ENCODE peak calls at places on chromosome 9, in seven cellular contexts. H is endothelial cell, M is left ventricle myocardium inferior, N is endothelial cell of umbilical vein, P is pancreas, O is AG09309, V is heart right ventricle. E is an unnamed sample.

GRCh38 chr9:82152181-82152580 is 163.6 kb downstream of the SPATA31D1 start:
- DNase-seq in H (no peak), M (no peak), N (no peak), P (no peak), O (no peak), V (no peak), E (no peak)

GRCh38 chr9:17398351-17398750 is 180.5 kb upstream of the SH3GL2 start:
- DNase-seq in H (no peak), M (no peak), N (no peak), P (no peak), O (no peak), V (no peak), E (no peak)

GRCh38 chr9:127877566-127877998 is at the start of gene AK1:
- DNase-seq in H (peak), M (peak), N (peak), P (peak), O (no peak), V (peak), E (no peak)

GRCh38 chr9:91166796-91167366 is 194.8 kb downstream of the AUH start:
- DNase-seq in H (no peak), M (no peak), N (no peak), P (no peak), O (no peak), V (no peak), E (no peak)

GRCh38 chr9:130201399-130201873 is 29.2 kb downstream of the NCS1 start:
- DNase-seq in H (no peak), M (no peak), N (no peak), P (no peak), O (no peak), V (no peak), E (no peak)

GRCh38 chr9:6565312-6565711 is 80.2 kb downstream of the GLDC start:
- DNase-seq in H (no peak), M (no peak), N (peak), P (no peak), O (no peak), V (no peak), E (no peak)

GRCh38 chr9:89137548-89138462 is 40.8 kb downstream of the SHC3 start:
- DNase-seq in H (no peak), M (peak), N (peak), P (peak), O (peak), V (peak), E (no peak)

GRCh38 chr9:133979124-133979920 is 12.8 kb downstream of the VAV2 start:
- DNase-seq in H (peak), M (peak), N (peak), P (peak), O (no peak), V (peak), E (peak)

GRCh38 chr9:14165376-14166035 is 148.4 kb downstream of the NFIB start:
- DNase-seq in H (no peak), M (no peak), N (no peak), P (no peak), O (no peak), V (no peak), E (no peak)

GRCh38 chr9:33288828-33289483 is 1.4 kb upstream of the NFX1 start:
- DNase-seq in H (no peak), M (no peak), N (no peak), P (peak), O (no peak), V (peak), E (no peak)

GRCh38 chr9:99385814-99386279 is 163.8 kb downstream of the SEC61B start:
- DNase-seq in H (no peak), M (peak), N (no peak), P (peak), O (no peak), V (peak), E (no peak)

GRCh38 chr9:134214395-134214765 is 50.0 kb upstream of the RNU6ATAC start:
- DNase-seq in H (no peak), M (no peak), N (no peak), P (no peak), O (no peak), V (no peak), E (no peak)

GRCh38 chr9:128149001-128149701 is at the start of gene LCN2:
- DNase-seq in H (no peak), M (no peak), N (no peak), P (peak), O (no peak), V (no peak), E (no peak)

GRCh38 chr9:92875373-92875772 is 2.5 kb downstream of the ZNF484 start:
- DNase-seq in H (no peak), M (no peak), N (no peak), P (no peak), O (no peak), V (no peak), E (no peak)

GRCh38 chr9:125434986-125435775 is 173.6 kb downstream of the GAPVD1 start:
- DNase-seq in H (no peak), M (no peak), N (no peak), P (no peak), O (no peak), V (no peak), E (no peak)

GRCh38 chr9:112170235-112170634 is 4.9 kb downstream of the SUSD1 start:
- DNase-seq in H (no peak), M (no peak), N (no peak), P (peak), O (no peak), V (no peak), E (no peak)

GRCh38 chr9:128244443-128245226 is 31.2 kb downstream of the GOLGA2 start:
- DNase-seq in H (no peak), M (peak), N (no peak), P (no peak), O (peak), V (peak), E (no peak)

GRCh38 chr9:121321039-121321503 is 49.0 kb downstream of the STOM start:
- DNase-seq in H (no peak), M (no peak), N (no peak), P (no peak), O (no peak), V (no peak), E (no peak)

GRCh38 chr9:86792136-86792535 is 155.2 kb downstream of the GAS1 start:
- DNase-seq in H (no peak), M (no peak), N (no peak), P (no peak), O (no peak), V (no peak), E (no peak)

GRCh38 chr9:86796671-86797070 is 150.6 kb downstream of the GAS1 start:
- DNase-seq in H (no peak), M (no peak), N (no peak), P (no peak), O (no peak), V (no peak), E (no peak)

GRCh38 chr9:86795047-86795437 is 152.3 kb downstream of the GAS1 start:
- DNase-seq in H (no peak), M (no peak), N (no peak), P (no peak), O (no peak), V (no peak), E (no peak)

GRCh38 chr9:86794356-86795046 is 152.8 kb downstream of the GAS1 start:
- DNase-seq in H (no peak), M (no peak), N (no peak), P (no peak), O (no peak), V (no peak), E (no peak)

DNA sequence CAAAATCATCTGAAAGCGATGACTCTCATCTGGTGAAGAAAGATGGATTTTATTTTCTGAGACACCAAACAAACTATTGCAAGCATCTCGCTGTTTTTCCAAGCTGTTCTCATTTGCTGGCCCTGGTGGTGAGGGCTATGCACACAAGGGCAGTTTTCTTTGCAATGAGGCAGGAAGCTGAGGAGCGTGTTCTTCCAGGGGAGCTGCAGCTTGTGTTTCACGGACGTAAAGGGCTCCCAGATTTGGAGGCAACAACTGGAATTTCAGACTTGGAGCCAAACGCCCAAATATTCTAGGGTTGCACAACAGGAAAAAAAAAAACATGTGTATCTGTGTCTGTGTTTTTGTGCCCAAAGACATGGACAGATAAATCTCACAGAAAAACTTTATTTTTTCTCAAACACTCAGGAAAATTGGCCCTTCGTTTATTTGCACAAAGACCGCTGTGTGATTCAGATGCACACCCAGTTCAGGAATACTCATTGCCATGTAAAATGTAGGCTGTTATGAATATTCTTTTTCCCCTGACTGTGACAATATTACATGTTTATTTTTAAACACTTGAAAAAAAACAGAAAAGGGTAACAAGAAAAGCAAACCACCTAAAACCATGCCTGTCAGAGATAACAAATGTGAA is 151.3 kb downstream of the GAS1 start:
- DNase-seq in H (peak), M (peak), N (no peak), P (no peak), O (peak), V (peak), E (no peak)
- TF ChIP-seq CTCF in H (no peak), M (peak), N (no peak), P (no peak), O (peak), V (no peak), E (no peak)

GRCh38 chr9:87250205-87250604 is 247.5 kb upstream of the DAPK1 start:
- DNase-seq in H (no peak), M (no peak), N (no peak), P (no peak), O (no peak), V (no peak), E (no peak)
- TF ChIP-seq CTCF in H (no peak), M (no peak), N (no peak), P (no peak), O (no peak), V (no peak), E (no peak)

GRCh38 chr9:74304598-74304997 is 192.5 kb upstream of the RORB start:
- DNase-seq in H (no peak), M (no peak), N (no peak), P (no peak), O (no peak), V (no peak), E (no peak)

GRCh38 chr9:74303945-74304344 is 193.2 kb upstream of the RORB start:
- DNase-seq in H (no peak), M (no peak), N (no peak), P (no peak), O (no peak), V (no peak), E (no peak)

GRCh38 chr9:74309654-74310053 is 187.5 kb upstream of the RORB start:
- DNase-seq in H (no peak), M (no peak), N (no peak), P (no peak), O (no peak), V (no peak), E (no peak)
- TF ChIP-seq CTCF in H (no peak), M (peak), N (no peak), P (no peak), O (no peak), V (no peak), E (no peak)

GRCh38 chr9:36134761-36135505 is 1.6 kb upstream of the GLIPR2 start:
- DNase-seq in H (no peak), M (no peak), N (no peak), P (no peak), O (no peak), V (no peak), E (no peak)

GRCh38 chr9:36135791-36136276 is 699 bp upstream of the GLIPR2 start:
- DNase-seq in H (no peak), M (no peak), N (no peak), P (no peak), O (no peak), V (no peak), E (no peak)

GRCh38 chr9:36137392-36138004 is 965 bp downstream of the GLIPR2 start:
- DNase-seq in H (no peak), M (no peak), N (peak), P (no peak), O (no peak), V (no peak), E (no peak)

GRCh38 chr9:36136894-36137391 is 410 bp downstream of the GLIPR2 start:
- DNase-seq in H (no peak), M (no peak), N (no peak), P (peak), O (no peak), V (no peak), E (no peak)

GRCh38 chr9:36136277-36136893 is at the start of gene GLIPR2:
- DNase-seq in H (peak), M (peak), N (peak), P (peak), O (no peak), V (peak), E (peak)
- TF ChIP-seq CTCF in H (no peak), M (peak), N (peak), P (no peak), O (no peak), V (no peak), E (peak)

GRCh38 chr9:15357050-15357653 is 50.1 kb upstream of the TTC39B start:
- DNase-seq in H (peak), M (no peak), N (no peak), P (no peak), O (no peak), V (no peak), E (no peak)

GRCh38 chr9:15361737-15362136 is 54.7 kb upstream of the TTC39B start:
- DNase-seq in H (no peak), M (no peak), N (no peak), P (no peak), O (no peak), V (no peak), E (no peak)
- TF ChIP-seq CTCF in H (no peak), M (no peak), N (no peak), P (no peak), O (no peak), V (no peak), E (no peak)

E was measured in GM13977.